ENCODE peak calls at places on chromosomes 7 and 10, in four cellular contexts. O is endothelial cell of umbilical vein, E is tibial nerve, L is A549. M is an unnamed sample.
A peak's percentile ranks its signal among the peaks of the same experiment; 100 is the strongest.

GRCh38 chr7:101812595-101812994 is 4.8 kb upstream of the CUX1 start:
- DNase-seq in O (no peak), E (no peak), L (no peak), M (no peak)

GRCh38 chr7:129438839-129439640 is 4.8 kb downstream of the STRIP2 start:
- DNase-seq in O (peak; percentile 81), E (no peak), L (peak; percentile 52), M (no peak)

GRCh38 chr7:51316262-51316665 is 345 bp downstream of the COBL start:
- DNase-seq in O (no peak), E (no peak), L (peak; percentile 35), M (no peak)

GRCh38 chr10:24944512-24945255 is 7.7 kb downstream of the PRTFDC1 start:
- DNase-seq in O (peak; percentile 14), E (no peak), L (peak; percentile 79), M (no peak)

GRCh38 chr10:86757110-86757790 is 831 bp downstream of the BMPR1A start:
- DNase-seq in O (no peak), E (peak; percentile 26), L (peak; percentile 62), M (peak; percentile 45)

GRCh38 chr7:72391821-72392377 is 20.2 kb downstream of the CALN1 start:
- DNase-seq in O (no peak), E (no peak), L (no peak), M (no peak)

GRCh38 chr10:124724279-124725027 is 19.7 kb downstream of the FAM53B start:
- DNase-seq in O (no peak), E (no peak), L (no peak), M (peak; percentile 46)

GRCh38 chr10:111084346-111085255 is 7.8 kb downstream of the ADRA2A start:
- DNase-seq in O (no peak), E (no peak), L (no peak), M (no peak)

GRCh38 chr10:28661035-28661434 is 16.3 kb upstream of the BAMBI start:
- DNase-seq in O (no peak), E (no peak), L (peak; percentile 50), M (no peak)

GRCh38 chr10:120279196-120279595 is 177.8 kb upstream of the PLPP4 start:
- DNase-seq in O (no peak), E (no peak), L (no peak), M (no peak)

GRCh38 chr7:7183833-7184463 is 1.6 kb downstream of the C1GALT1 start:
- DNase-seq in O (peak; percentile 54), E (no peak), L (no peak), M (no peak)
- H3K4me3 ChIP-seq in O (peak overlapping the region; percentile 95), E (peak overlapping the region; percentile 71), L (peak overlapping the region; percentile 72), M (peak overlapping the region; percentile 62)

GRCh38 chr7:32891046-32891799 is at the start of gene KBTBD2:
- DNase-seq in O (peak; percentile 93), E (peak; percentile 53), L (peak; percentile 91), M (peak; percentile 94)

GRCh38 chr7:32893722-32894121 is 2.2 kb upstream of the KBTBD2 start:
- DNase-seq in O (no peak), E (no peak), L (no peak), M (no peak)

GRCh38 chr7:32893225-32893560 is 1.6 kb upstream of the KBTBD2 start:
- DNase-seq in O (no peak), E (no peak), L (no peak), M (no peak)

GRCh38 chr7:32891800-32892520 is 400 bp upstream of the KBTBD2 start:
- DNase-seq in O (peak; percentile 96), E (peak; percentile 94), L (peak; percentile 96), M (peak; percentile 99)

DNA sequence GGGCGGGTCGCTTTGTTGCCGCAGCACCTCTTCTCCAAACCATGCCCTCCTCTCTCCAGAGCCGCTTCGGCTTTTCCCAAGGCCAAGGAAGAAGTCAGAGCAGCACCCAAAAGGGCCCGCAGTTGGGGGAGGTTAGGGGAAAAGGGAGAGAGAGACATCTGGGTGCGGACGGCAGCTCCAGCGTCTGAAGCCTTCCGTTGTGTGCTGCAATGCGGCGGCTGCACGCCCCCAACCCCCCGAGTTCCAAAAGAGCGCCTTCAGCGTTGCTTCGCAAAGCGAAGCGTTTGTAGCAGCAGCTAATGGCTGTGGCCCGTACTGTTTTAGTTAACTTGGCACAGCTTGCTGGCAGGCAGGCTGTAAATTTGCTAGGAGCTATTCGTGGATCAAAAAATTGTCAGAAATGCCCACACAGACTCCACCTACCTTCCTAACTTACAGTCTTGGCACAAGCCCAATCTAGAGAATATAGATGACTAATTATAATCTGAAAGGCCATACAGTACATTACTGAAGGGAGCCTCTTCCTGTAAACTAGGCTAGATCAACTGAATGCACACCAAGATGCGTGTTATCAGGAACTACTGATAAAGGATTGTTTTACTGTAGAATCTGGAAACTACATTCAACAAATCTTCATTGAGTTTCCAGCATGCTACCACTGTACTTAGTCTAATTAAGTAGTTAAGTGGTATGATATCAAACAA is 1.1 kb upstream of the KBTBD2 start:
- DNase-seq in O (peak; percentile 91), E (no peak), L (peak; percentile 41), M (peak; percentile 69)
- TF ChIP-seq POLR2A in O (peak; percentile 18), E (no peak), L (no peak), M (no peak)

GRCh38 chr7:12941512-12941911 is 254.1 kb downstream of the ARL4A start:
- DNase-seq in O (no peak), E (no peak), L (no peak), M (no peak)

GRCh38 chr7:12943781-12944180 is 256.3 kb downstream of the ARL4A start:
- DNase-seq in O (no peak), E (no peak), L (no peak), M (no peak)

GRCh38 chr7:12945901-12946300 is 258.5 kb downstream of the ARL4A start:
- DNase-seq in O (no peak), E (no peak), L (no peak), M (no peak)

GRCh38 chr7:12939694-12940093 is 252.3 kb downstream of the ARL4A start:
- DNase-seq in O (no peak), E (no peak), L (no peak), M (no peak)

DNA sequence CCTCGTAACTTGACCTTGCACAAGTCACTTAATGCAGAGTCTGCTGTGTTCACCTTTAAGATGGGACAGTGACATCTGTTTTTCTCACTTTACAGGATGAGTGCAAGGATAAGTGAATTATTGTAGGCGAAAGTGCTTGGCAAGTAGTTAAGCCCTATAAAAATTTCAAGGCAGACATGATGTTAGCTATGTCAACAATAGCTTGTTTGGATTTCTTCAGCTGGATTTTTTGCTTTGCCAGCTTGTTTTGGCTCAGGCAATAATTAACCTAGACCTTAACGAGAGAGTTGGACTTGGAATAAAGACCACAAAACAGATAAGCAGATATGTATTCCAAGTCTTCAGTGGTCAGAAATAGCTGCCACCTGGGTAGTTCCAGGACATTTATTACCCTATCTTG is 255.2 kb downstream of the ARL4A start:
- DNase-seq in O (peak; percentile 77), E (no peak), L (peak; percentile 45), M (no peak)
- H3K27ac ChIP-seq in O (no peak overlapping the region), E (no peak overlapping the region), L (no peak overlapping the region), M (no peak overlapping the region)

DNA sequence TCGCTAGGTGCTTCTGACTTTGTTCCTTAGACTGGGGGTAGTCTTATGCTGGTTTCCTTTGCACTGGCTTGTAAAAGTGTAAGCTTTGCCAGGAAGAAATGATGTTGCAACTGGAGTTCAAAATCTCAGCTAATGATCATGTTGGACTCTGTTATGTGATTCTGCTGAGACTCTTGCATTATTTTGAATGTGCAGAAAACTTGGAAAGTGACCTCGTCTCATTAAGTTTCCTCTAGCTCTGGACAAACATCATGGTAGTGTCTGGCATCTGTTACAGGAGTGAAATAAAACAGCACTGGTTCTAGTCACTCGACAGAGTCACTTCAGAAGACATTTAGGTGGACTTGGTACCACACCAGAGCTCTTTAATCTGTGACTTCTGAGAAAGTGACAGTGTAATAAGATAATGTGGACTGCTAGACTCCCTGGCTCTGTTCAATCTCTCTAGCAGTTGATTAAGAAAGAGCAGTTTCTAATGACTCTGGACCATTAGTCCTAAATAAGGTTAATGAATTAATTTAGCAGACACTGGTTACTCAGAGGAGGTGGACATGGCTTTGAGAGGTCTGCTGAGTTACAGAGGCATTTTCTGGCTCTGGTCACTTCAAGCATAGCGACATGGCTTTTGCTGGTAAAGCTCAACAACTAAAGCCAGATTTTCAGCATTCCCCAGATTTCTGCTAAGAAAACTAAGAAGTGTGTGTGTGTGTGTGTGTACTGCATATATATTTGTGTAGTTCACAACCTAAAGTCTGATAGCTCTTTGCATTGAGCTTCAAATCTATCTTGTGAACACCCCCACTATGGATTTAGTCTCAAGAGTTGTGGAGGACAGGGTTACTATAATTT is 2.1 kb downstream of the NRP1 start:
- DNase-seq in O (peak; percentile 69), E (no peak), L (peak; percentile 28), M (no peak)
- H3K4me3 ChIP-seq in O (peak overlapping the region; percentile 97), E (peak overlapping the region; percentile 10), L (peak overlapping the region; percentile 85), M (peak overlapping the region; percentile 92)

DNA sequence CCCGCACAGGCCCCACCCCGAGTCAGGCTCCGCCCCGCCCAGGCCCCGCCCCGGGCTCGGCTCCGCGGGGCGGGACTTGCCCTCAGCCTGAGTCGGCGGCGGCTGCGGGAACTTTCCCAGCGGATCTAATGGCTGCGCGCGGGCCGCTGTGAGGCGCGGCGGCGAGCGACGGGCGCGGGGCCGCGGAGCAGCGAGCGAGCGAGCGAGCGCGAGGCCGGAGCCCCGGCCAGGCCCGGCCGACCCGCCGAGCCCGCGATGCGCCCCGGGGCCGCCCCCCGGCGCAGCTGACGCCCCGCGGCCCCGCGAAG is at the start of gene INPP5A:
- DNase-seq in O (no peak), E (no peak), L (no peak), M (no peak)
- TF ChIP-seq POLR2A in O (peak; percentile 64), E (peak; percentile 73), L (peak; percentile 70), M (peak; percentile 71)

DNA sequence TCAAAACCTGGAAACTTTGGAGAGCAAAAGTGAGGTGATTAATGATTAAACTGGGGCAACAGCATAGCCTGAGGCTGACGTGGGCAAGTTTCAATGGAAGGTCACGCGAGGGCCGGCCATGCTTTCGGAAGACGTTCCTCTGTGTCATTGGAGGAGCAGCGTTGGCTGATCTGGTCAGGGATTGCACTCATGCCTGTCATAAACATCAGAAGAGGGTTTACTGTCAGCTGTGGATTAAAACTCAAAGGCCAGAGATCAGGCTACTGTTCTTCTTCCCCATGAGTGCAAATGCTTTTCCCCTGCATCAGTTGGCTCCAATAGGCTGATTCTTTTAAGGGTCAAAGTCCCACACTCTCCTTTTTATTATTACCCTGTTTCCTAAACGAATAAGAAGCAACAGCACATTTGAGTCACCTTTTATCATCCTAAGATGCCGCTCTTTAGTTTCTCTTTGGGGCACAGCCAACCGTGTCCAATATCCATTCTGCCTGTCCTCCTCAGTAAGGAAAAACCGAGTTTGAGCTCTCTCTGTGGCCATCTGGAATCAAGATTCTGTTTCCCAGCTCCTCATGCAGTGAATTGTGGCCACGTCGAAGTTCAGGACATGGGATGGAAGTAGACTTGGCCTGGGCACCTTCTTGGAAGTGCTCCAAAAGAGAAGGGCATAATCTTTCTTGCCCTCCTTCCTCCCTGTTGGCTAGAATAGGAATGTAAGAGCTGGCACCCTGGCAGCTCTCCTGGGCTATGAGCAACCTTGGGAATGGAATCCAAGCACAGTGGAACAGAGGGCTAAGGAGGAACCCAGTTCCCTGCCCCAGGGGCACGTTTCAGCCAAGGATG is 62.5 kb upstream of the INSIG1 start:
- DNase-seq in O (no peak), E (no peak), L (peak; percentile 73), M (no peak)
- H3K27ac ChIP-seq in O (no peak overlapping the region), E (no peak overlapping the region), L (peak overlapping the region; percentile 46), M (no peak overlapping the region)

M was measured in heart left ventricle.